ENCODE peak calls at places on chromosomes 1 and 21, in seven cellular contexts. One of them, this sample, is unnamed. For H3K36me3, the result is how much of the 10 kb centered on the place peaks cover.

GRCh38 chr1:22254756-22255155 is 111.9 kb upstream of the WNT4 start:
- DNase-seq in GM23338: no peak
- DNase-seq in heart left ventricle: no peak
- DNase-seq in breast epithelium: no peak
- DNase-seq in adrenal gland: no peak
- DNase-seq in Peyer's patch: no peak
- DNase-seq in HCT116: no peak
- DNase-seq in this sample: no peak

GRCh38 chr1:245488346-245489110 is 333.7 kb downstream of the KIF26B start:
- DNase-seq in heart left ventricle: no peak
- DNase-seq in Peyer's patch: no peak
- DNase-seq in breast epithelium: no peak
- DNase-seq in adrenal gland: no peak
- DNase-seq in HCT116: no peak
- DNase-seq in GM23338: no peak
- DNase-seq in this sample: no peak

GRCh38 chr1:31600641-31601040 is 16.8 kb upstream of the HCRTR1 start:
- DNase-seq in adrenal gland: no peak
- DNase-seq in HCT116: no peak
- DNase-seq in Peyer's patch: no peak
- DNase-seq in heart left ventricle: no peak
- DNase-seq in breast epithelium: no peak
- DNase-seq in GM23338: no peak
- DNase-seq in this sample: no peak

GRCh38 chr1:12548279-12549105 is 69.5 kb downstream of the DHRS3 start:
- DNase-seq in adrenal gland: no peak
- DNase-seq in Peyer's patch: no peak
- DNase-seq in heart left ventricle: no peak
- DNase-seq in GM23338: no peak
- DNase-seq in HCT116: no peak
- DNase-seq in breast epithelium: no peak
- DNase-seq in this sample: no peak

GRCh38 chr1:52511851-52512615 is 40.9 kb downstream of the TUT4 start:
- DNase-seq in GM23338: no peak
- DNase-seq in HCT116: no peak
- DNase-seq in heart left ventricle: no peak
- DNase-seq in Peyer's patch: no peak
- DNase-seq in breast epithelium: no peak
- DNase-seq in adrenal gland: no peak
- DNase-seq in this sample: no peak

GRCh38 chr1:81477704-81478103 is 323.0 kb upstream of the ADGRL2 start:
- DNase-seq in Peyer's patch: no peak
- DNase-seq in HCT116: no peak
- DNase-seq in breast epithelium: no peak
- DNase-seq in adrenal gland: no peak
- DNase-seq in GM23338: no peak
- DNase-seq in heart left ventricle: no peak
- DNase-seq in this sample: no peak

GRCh38 chr1:8019229-8019620 is 6.9 kb downstream of the ERRFI1 start:
- DNase-seq in HCT116: no peak
- DNase-seq in heart left ventricle: no peak
- DNase-seq in breast epithelium: no peak
- DNase-seq in GM23338: no peak
- DNase-seq in Peyer's patch: no peak
- DNase-seq in adrenal gland: no peak
- DNase-seq in this sample: no peak

GRCh38 chr1:215677112-215677511 is 110.0 kb downstream of the KCTD3 start:
- DNase-seq in heart left ventricle: no peak
- DNase-seq in Peyer's patch: no peak
- DNase-seq in HCT116: no peak
- DNase-seq in adrenal gland: no peak
- DNase-seq in breast epithelium: no peak
- DNase-seq in GM23338: peak
- DNase-seq in this sample: no peak

GRCh38 chr1:109653286-109653685 is 2.6 kb upstream of the GSTM4 start:
- DNase-seq in breast epithelium: no peak
- DNase-seq in heart left ventricle: no peak
- DNase-seq in adrenal gland: no peak
- DNase-seq in HCT116: no peak
- DNase-seq in Peyer's patch: no peak
- DNase-seq in GM23338: no peak
- DNase-seq in this sample: no peak

GRCh38 chr1:160129046-160129445 is 13.5 kb downstream of the ATP1A2 start:
- DNase-seq in breast epithelium: no peak
- DNase-seq in Peyer's patch: no peak
- DNase-seq in adrenal gland: no peak
- DNase-seq in heart left ventricle: no peak
- DNase-seq in HCT116: no peak
- DNase-seq in GM23338: no peak
- DNase-seq in this sample: peak

GRCh38 chr1:109769335-109770078 is 5.8 kb upstream of the EPS8L3 start:
- DNase-seq in breast epithelium: no peak
- DNase-seq in GM23338: no peak
- DNase-seq in Peyer's patch: no peak
- DNase-seq in adrenal gland: peak
- DNase-seq in HCT116: no peak
- DNase-seq in heart left ventricle: no peak
- DNase-seq in this sample: peak

GRCh38 chr1:28064064-28064463 is 24.3 kb downstream of the EYA3 start:
- DNase-seq in breast epithelium: no peak
- DNase-seq in heart left ventricle: no peak
- DNase-seq in GM23338: no peak
- DNase-seq in adrenal gland: no peak
- DNase-seq in HCT116: no peak
- DNase-seq in Peyer's patch: no peak
- DNase-seq in this sample: no peak

GRCh38 chr21:22679207-22679606 is 1681.0 kb downstream of the NCAM2 start:
- DNase-seq in breast epithelium: no peak
- DNase-seq in HCT116: no peak
- DNase-seq in adrenal gland: no peak
- DNase-seq in GM23338: no peak
- DNase-seq in heart left ventricle: no peak
- DNase-seq in Peyer's patch: no peak
- DNase-seq in this sample: no peak

GRCh38 chr1:168303716-168304540 is 23.3 kb downstream of the TBX19 start:
- DNase-seq in HCT116: no peak
- DNase-seq in adrenal gland: no peak
- DNase-seq in GM23338: no peak
- DNase-seq in heart left ventricle: no peak
- DNase-seq in Peyer's patch: no peak
- DNase-seq in breast epithelium: no peak
- DNase-seq in this sample: no peak

GRCh38 chr1:27321813-27322568 is at the start of gene TMEM222:
- DNase-seq in Peyer's patch: peak
- DNase-seq in GM23338: peak
- DNase-seq in breast epithelium: peak
- DNase-seq in HCT116: peak
- DNase-seq in adrenal gland: peak
- DNase-seq in heart left ventricle: peak
- DNase-seq in this sample: peak

GRCh38 chr1:84422909-84423308 is 24.6 kb downstream of the DNASE2B start:
- DNase-seq in HCT116: no peak
- DNase-seq in adrenal gland: no peak
- DNase-seq in GM23338: no peak
- DNase-seq in heart left ventricle: no peak
- DNase-seq in breast epithelium: no peak
- DNase-seq in Peyer's patch: no peak
- DNase-seq in this sample: no peak

GRCh38 chr1:72282271-72282656 is at the start of gene NEGR1:
- DNase-seq in heart left ventricle: peak
- DNase-seq in HCT116: no peak
- DNase-seq in Peyer's patch: no peak
- DNase-seq in GM23338: peak
- DNase-seq in adrenal gland: peak
- DNase-seq in breast epithelium: peak
- DNase-seq in this sample: no peak

GRCh38 chr21:29105218-29105617 is 25.2 kb upstream of the MAP3K7CL start:
- DNase-seq in GM23338: no peak
- DNase-seq in heart left ventricle: no peak
- DNase-seq in adrenal gland: no peak
- DNase-seq in breast epithelium: no peak
- DNase-seq in HCT116: no peak
- DNase-seq in Peyer's patch: no peak
- DNase-seq in this sample: peak

GRCh38 chr1:115113781-115114180 is 24.5 kb upstream of the TSPAN2 start:
- DNase-seq in adrenal gland: no peak
- DNase-seq in GM23338: no peak
- DNase-seq in heart left ventricle: no peak
- DNase-seq in Peyer's patch: no peak
- DNase-seq in HCT116: no peak
- DNase-seq in breast epithelium: no peak
- DNase-seq in this sample: no peak

GRCh38 chr1:84122780-84123382 is 21.2 kb upstream of the PRKACB start:
- DNase-seq in HCT116: no peak
- DNase-seq in GM23338: peak
- DNase-seq in breast epithelium: no peak
- DNase-seq in heart left ventricle: peak
- DNase-seq in adrenal gland: peak
- DNase-seq in Peyer's patch: peak
- DNase-seq in this sample: no peak

GRCh38 chr1:22702255-22702654 is 8.4 kb upstream of the EPHB2 start:
- DNase-seq in GM23338: no peak
- DNase-seq in Peyer's patch: no peak
- DNase-seq in breast epithelium: no peak
- DNase-seq in adrenal gland: no peak
- DNase-seq in heart left ventricle: no peak
- DNase-seq in HCT116: no peak
- DNase-seq in this sample: no peak

GRCh38 chr1:149937779-149938178 is 1.1 kb upstream of the MTMR11 start:
- DNase-seq in HCT116: no peak
- DNase-seq in adrenal gland: no peak
- DNase-seq in GM23338: no peak
- DNase-seq in Peyer's patch: no peak
- DNase-seq in breast epithelium: no peak
- DNase-seq in heart left ventricle: no peak
- DNase-seq in this sample: no peak

GRCh38 chr1:7528386-7529031 is 242.6 kb upstream of the VAMP3 start:
- DNase-seq in Peyer's patch: no peak
- DNase-seq in GM23338: no peak
- DNase-seq in heart left ventricle: no peak
- DNase-seq in adrenal gland: no peak
- DNase-seq in HCT116: no peak
- DNase-seq in breast epithelium: no peak
- DNase-seq in this sample: no peak

GRCh38 chr1:1619917-1620361 is 4.6 kb downstream of the MIB2 start:
- DNase-seq in adrenal gland: no peak
- DNase-seq in Peyer's patch: no peak
- DNase-seq in GM23338: peak
- DNase-seq in HCT116: no peak
- DNase-seq in breast epithelium: no peak
- DNase-seq in heart left ventricle: peak
- DNase-seq in this sample: no peak
- TF ChIP-seq CTCF in adrenal gland: no peak
- TF ChIP-seq CTCF in Peyer's patch: no peak
- TF ChIP-seq CTCF in GM23338: peak
- TF ChIP-seq CTCF in HCT116: peak
- TF ChIP-seq CTCF in breast epithelium: no peak
- TF ChIP-seq CTCF in heart left ventricle: peak
- TF ChIP-seq CTCF in this sample: no peak

GRCh38 chr1:36729289-36729688 is 246.6 kb upstream of the CSF3R start:
- DNase-seq in Peyer's patch: no peak
- DNase-seq in heart left ventricle: no peak
- DNase-seq in breast epithelium: no peak
- DNase-seq in adrenal gland: no peak
- DNase-seq in GM23338: no peak
- DNase-seq in HCT116: no peak
- DNase-seq in this sample: no peak
- H3K4me3 ChIP-seq in Peyer's patch: no peak
- H3K4me3 ChIP-seq in heart left ventricle: no peak
- H3K4me3 ChIP-seq in breast epithelium: no peak
- H3K4me3 ChIP-seq in adrenal gland: no peak
- H3K4me3 ChIP-seq in GM23338: no peak
- H3K4me3 ChIP-seq in HCT116: no peak
- H3K4me3 ChIP-seq in this sample: no peak

DNA sequence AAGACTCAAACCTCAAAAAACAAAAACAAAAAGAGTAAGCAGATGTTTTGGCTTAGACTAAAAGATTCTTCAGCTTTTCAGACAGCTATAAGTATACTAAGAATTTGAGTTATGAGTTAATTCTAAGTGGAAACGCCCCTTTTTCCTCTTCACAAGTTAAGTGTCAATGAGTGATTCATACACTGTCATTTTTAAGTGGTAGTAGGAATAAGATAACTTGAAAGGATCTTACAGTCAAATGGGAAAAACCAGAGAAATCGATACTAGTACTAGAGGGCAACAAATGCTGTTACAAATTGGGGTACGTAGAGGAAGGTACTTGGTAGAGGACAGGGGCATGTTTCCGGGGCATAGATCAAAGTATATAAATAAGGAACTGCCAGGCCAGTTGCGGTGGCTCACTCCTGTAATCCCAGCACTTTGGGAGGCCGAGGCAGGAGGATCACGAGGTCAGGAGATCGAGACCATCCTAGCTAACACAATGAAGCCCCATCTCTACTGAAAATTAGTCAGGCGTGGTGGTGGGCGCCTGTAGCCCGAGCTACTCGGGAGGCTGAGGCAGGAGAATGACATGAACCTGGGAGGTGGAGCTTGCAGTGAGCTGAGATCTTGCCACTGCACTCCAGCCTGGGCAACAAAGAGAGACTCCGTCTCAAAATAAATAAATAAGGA is 7.4 kb downstream of the H3-3A start:
- DNase-seq in adrenal gland: no peak
- DNase-seq in heart left ventricle: no peak
- DNase-seq in Peyer's patch: no peak
- DNase-seq in GM23338: no peak
- DNase-seq in breast epithelium: no peak
- DNase-seq in HCT116: no peak
- DNase-seq in this sample: no peak
- H3K36me3 ChIP-seq in adrenal gland: half or more
- H3K36me3 ChIP-seq in heart left ventricle: half or more
- H3K36me3 ChIP-seq in Peyer's patch: under half
- H3K36me3 ChIP-seq in GM23338: half or more
- H3K36me3 ChIP-seq in breast epithelium: under half
- H3K36me3 ChIP-seq in HCT116: half or more
- H3K36me3 ChIP-seq in this sample: under half

DNA sequence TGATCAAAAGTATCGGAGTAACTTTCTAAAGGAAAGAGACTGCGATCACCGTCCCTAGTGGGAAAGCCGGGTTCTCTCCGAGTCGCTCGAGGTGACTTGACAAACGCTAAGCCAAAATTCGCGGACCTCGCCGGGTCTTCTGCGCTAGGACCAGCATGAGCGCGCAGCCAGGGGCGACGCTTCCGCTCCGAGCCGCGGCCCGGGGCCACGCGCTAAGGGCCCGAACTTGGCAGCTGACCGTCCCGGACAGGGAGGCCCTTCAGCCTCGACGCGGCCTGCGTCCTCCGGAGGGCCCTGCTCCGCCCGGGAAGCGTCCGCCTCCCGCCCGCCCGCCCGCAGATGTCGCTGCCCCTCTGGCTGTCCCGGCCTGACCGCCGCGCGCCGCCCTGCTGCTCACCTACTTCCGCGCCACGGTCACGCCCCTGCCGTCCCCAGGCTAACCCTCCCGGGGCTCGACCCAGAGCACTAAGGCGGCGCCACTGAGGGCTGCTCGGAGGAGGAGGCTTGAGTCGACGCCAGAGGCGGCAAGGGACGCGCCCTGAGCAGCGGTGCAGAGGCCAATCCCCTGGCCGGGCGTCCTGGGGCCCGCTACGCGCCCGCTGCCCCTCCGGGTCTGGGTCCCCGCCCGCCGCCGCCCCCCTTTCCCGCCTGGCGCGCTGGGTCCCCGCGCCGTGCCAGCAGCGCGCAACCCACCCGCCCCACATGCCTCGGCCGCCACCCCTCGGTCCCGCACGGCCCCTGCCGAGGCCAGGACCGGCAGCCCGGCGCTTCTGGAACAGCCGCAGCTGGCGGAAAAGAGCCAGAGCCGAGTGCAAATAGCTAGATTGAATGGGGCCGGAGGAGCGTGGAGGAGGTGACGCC is 896 bp upstream of the DUSP10 start:
- DNase-seq in breast epithelium: peak
- DNase-seq in adrenal gland: peak
- DNase-seq in GM23338: peak
- DNase-seq in Peyer's patch: peak
- DNase-seq in heart left ventricle: peak
- DNase-seq in HCT116: peak
- DNase-seq in this sample: no peak
- TF ChIP-seq CTCF in breast epithelium: no peak
- TF ChIP-seq CTCF in adrenal gland: no peak
- TF ChIP-seq CTCF in GM23338: no peak
- TF ChIP-seq CTCF in Peyer's patch: no peak
- TF ChIP-seq CTCF in heart left ventricle: peak
- TF ChIP-seq CTCF in HCT116: peak
- TF ChIP-seq CTCF in this sample: no peak

This sample was measured in kidney epithelial cell.